ENCODE peak calls at places on chromosomes 11 and 22, in five cellular contexts. K is fibroblast of mammary gland, G is IMR-90, V is AG10803, O is HFFc6. J is an unnamed sample.

GRCh38 chr11:8068605-8069221 is 12.3 kb upstream of the TUB start:
- DNase-seq in K (peak; percentile 91), G (peak; percentile 91), V (peak; percentile 77), O (peak; percentile 59), J (peak; percentile 61)

GRCh38 chr11:74001822-74002286 is 7.0 kb downstream of the UCP3 start:
- DNase-seq in K (no peak), G (no peak), V (no peak), O (no peak), J (no peak)

GRCh38 chr22:29130490-29130889 is 57.7 kb downstream of the KREMEN1 start:
- DNase-seq in K (no peak), G (no peak), V (peak; percentile 21), O (no peak), J (no peak)

GRCh38 chr11:72583177-72583553 is 91.1 kb downstream of the PDE2A start:
- DNase-seq in K (no peak), G (no peak), V (no peak), O (no peak), J (no peak)

GRCh38 chr11:134398079-134398444 is 14.0 kb downstream of the B3GAT1 start:
- DNase-seq in K (no peak), G (no peak), V (no peak), O (no peak), J (no peak)

GRCh38 chr11:125423247-125423849 is 72.7 kb downstream of the FEZ1 start:
- DNase-seq in K (no peak), G (no peak), V (no peak), O (no peak), J (no peak)

GRCh38 chr11:16793511-16793910 is 55.1 kb downstream of the C11orf58 start:
- DNase-seq in K (no peak), G (no peak), V (no peak), O (no peak), J (no peak)

GRCh38 chr11:31240340-31240904 is 129.1 kb downstream of the DCDC1 start:
- DNase-seq in K (peak; percentile 59), G (peak; percentile 33), V (peak; percentile 30), O (no peak), J (peak; percentile 55)

GRCh38 chr11:114142646-114143045 is 83.1 kb downstream of the ZBTB16 start:
- DNase-seq in K (no peak), G (no peak), V (no peak), O (no peak), J (no peak)

GRCh38 chr11:8597182-8597581 is 3.2 kb upstream of the STK33 start:
- DNase-seq in K (peak; percentile 91), G (peak; percentile 70), V (peak; percentile 88), O (peak; percentile 14), J (peak; percentile 89)

GRCh38 chr11:24321229-24321628 is 175.6 kb upstream of the LUZP2 start:
- DNase-seq in K (no peak), G (no peak), V (no peak), O (no peak), J (no peak)

GRCh38 chr11:15764948-15765347 is 591.4 kb downstream of the SOX6 start:
- DNase-seq in K (no peak), G (no peak), V (no peak), O (no peak), J (no peak)

DNA sequence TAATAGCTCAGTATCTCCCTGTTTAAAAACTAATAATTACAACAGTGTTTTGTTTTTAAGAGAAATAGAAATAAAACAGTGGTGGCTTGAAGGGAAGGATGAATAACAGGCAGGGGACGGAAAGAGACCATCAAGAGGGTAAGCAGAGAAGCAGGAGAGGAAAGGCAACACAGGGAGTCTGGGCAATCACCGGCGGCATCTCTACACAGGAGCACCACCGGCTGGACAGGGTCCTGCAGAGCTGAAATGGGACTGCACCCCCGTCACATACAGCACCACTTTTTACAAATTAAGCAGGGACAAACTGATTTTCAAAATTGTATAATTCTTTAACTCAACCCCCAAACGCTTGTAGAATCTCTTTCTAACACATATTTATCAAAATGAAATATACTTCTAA is 18.4 kb downstream of the PHF21A start:
- DNase-seq in K (no peak), G (no peak), V (no peak), O (no peak), J (no peak)
- TF ChIP-seq CTCF in K (no peak), G (no peak), V (no peak), O (no peak), J (no peak)

GRCh38 chr11:95067042-95067827 is 516 bp downstream of the SRSF8 start:
- DNase-seq in K (peak; percentile 60), G (peak; percentile 72), V (peak; percentile 77), O (peak; percentile 74), J (peak; percentile 82)
- TF ChIP-seq CTCF in K (no peak), G (peak; percentile 65), V (peak; percentile 60), O (peak; percentile 73), J (peak; percentile 52)

DNA sequence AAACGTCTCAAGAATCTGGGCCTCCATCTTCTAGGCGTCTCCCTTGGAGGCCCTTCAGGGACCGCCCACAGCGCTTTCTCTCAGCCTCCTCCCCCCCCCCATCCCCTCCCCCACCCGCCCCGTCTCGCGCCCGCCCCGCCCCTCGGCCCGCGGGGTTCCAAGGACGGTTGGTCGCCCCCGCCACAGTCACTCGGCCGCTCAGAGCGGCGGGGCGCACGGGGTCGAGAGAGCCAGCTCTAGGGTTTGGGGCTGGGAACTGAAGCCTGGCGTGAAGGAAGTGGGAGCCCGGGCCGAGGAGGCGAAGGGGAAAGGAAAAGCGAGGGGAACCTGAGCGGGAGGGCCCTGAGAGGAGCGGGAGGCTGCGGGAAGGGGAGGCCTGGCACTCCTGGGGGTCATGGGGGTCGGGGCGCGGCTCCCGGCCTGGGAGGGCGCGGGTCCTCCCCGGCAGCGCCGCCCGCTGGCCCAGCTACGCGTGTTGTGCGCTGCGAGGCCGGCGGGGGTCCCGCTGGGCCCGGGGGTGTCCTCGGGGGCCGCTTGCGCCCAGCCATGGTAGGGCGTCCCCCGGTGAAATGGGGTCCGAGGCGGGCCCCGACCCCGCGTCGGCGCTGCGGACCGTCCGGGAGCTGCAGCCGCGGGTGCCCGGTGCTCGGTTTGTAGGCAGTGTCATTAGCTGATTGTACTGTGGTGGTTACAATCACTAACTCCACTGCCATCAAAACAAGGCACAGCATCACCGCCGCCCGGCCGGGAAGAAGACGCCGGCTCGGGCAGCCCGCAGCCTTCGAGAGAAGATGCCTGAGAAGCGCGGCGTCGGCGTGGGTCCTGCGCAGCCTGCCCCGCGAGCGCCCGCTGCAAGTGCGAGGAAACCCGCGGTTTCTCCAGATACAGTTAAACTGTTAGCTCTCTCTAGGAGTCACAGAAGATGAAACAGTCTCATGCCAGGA is at the start of gene BTG4:
- DNase-seq in K (peak; percentile 14), G (no peak), V (peak; percentile 26), O (no peak), J (peak; percentile 13)
- TF ChIP-seq CTCF in K (no peak), G (no peak), V (no peak), O (peak; percentile 43), J (no peak)

GRCh38 chr11:66718320-66718971 is 10.6 kb downstream of the SPTBN2 start:
- DNase-seq in K (no peak), G (no peak), V (no peak), O (no peak), J (no peak)
- TF ChIP-seq CTCF in K (no peak), G (no peak), V (no peak), O (no peak), J (peak; percentile 31)

DNA sequence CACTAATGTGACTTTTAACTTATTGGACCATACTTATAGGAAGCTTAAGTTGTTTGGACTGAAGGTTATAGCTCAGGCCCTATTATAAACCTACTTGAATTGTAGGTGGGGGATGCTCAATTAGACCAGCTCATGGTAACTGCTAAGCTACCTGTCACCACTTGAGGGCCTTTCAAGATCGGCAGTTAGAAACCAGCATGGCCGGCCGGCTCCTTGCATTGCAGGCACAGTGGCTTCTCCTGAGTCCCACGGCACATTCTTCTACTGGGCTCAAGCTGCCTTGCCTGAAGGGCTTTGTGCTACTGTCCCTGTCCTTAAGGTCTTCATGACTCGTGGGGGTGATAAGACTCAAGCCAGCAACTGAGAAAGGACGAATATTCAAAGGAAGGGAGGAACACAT is 70.8 kb downstream of the TBC1D22A start:
- DNase-seq in K (no peak), G (peak; percentile 25), V (no peak), O (no peak), J (peak; percentile 47)
- TF ChIP-seq CTCF in K (no peak), G (peak; percentile 35), V (no peak), O (peak; percentile 39), J (peak; percentile 31)

GRCh38 chr22:42614312-42615091 is at the start of gene POLDIP3:
- DNase-seq in K (peak; percentile 98), G (peak; percentile 98), V (peak; percentile 98), O (peak; percentile 98), J (peak; percentile 99)
- TF ChIP-seq CTCF in K (no peak), G (peak; percentile 34), V (peak; percentile 35), O (peak; percentile 70), J (peak; percentile 16)

GRCh38 chr22:31150615-31151014 is 9.4 kb upstream of the RNF185 start:
- DNase-seq in K (no peak), G (no peak), V (no peak), O (no peak), J (no peak)
- TF ChIP-seq CTCF in K (peak; percentile 35), G (peak; percentile 28), V (peak; percentile 41), O (peak; percentile 74), J (peak; percentile 49)

GRCh38 chr22:19854778-19855503 is at the start of the genes GNB1L and RTL10:
- DNase-seq in K (peak; percentile 94), G (peak; percentile 96), V (peak; percentile 96), O (peak; percentile 94), J (peak; percentile 98)
- TF ChIP-seq CTCF in K (no peak), G (peak; percentile 27), V (no peak), O (no peak), J (no peak)

DNA sequence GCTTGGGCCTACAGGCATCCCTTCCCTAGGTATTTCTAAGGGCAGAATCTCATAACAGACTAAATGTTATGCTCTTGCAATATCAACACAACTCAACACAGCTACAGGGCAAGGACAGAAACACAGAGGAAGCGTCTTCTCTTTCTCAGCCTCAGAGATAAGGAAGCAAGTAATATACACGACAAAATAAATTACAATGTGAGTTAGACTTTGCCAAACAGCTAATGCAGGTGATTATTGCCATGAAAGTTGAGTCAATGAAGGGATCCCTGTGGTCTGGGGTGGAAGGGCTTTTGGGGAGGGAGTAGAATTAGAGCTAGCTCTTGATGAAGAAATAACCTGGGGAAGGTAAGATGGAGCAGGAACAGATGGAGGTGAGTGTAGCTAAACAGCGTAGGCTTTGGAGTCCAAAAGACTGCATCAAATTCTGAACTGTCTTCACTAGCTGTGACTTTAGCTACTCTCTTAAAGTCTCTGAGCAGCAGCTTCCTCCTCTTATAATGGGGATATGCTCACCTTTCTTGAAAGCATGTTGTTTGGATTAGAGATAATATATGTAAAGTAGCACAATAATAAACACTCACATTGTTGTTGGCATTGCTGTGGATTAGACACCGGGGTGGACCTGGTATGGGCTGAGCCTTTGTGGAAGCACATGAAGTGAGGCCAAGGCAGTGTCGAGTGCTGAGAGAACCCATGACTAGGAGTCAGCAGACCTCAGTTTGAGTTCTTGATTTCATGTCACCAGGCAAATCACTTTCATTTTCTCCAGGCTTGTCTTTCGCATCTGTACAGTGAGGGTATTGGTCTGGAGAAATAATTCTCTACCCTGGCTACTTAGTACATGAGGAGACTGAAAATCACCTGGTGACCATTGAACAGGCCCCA is 41.0 kb upstream of the AQP11 start:
- DNase-seq in K (no peak), G (no peak), V (no peak), O (no peak), J (no peak)
- TF ChIP-seq CTCF in K (no peak), G (no peak), V (no peak), O (peak; percentile 59), J (no peak)